ENCODE peak calls at places on chromosomes 4 and X, in four cellular contexts. E is HepG2, Q is H1, C is K562. G is an unnamed sample. For H3K36me3, the result is how much of the 10 kb centered on the place peaks cover.

GRCh38 chrX:121336831-121337421 is 289.5 kb downstream of the GLUD2 start:
- DNase-seq in E (no peak), Q (no peak), C (no peak), G (no peak)

GRCh38 chr4:92339671-92340070 is 35.9 kb downstream of the GRID2 start:
- DNase-seq in E (no peak), Q (no peak), C (no peak), G (no peak)

GRCh38 chr4:133866328-133866699 is 335.3 kb downstream of the PABPC4L start:
- DNase-seq in E (no peak), Q (no peak), C (no peak), G (no peak)

GRCh38 chr4:104416725-104417363 is 77.8 kb downstream of the CXXC4 start:
- DNase-seq in E (peak), Q (no peak), C (no peak), G (no peak)

GRCh38 chr4:120918788-120919187 is 3.7 kb downstream of the PRDM5 start:
- DNase-seq in E (no peak), Q (no peak), C (no peak), G (no peak)

GRCh38 chr4:39641451-39641850 is 2.8 kb upstream of the SMIM14 start:
- DNase-seq in E (no peak), Q (peak), C (no peak), G (no peak)

GRCh38 chr4:152896819-152897218 is 39.3 kb upstream of the FHDC1 start:
- DNase-seq in E (no peak), Q (no peak), C (no peak), G (no peak)

GRCh38 chr4:12881945-12882589 is 602.1 kb downstream of the RAB28 start:
- DNase-seq in E (no peak), Q (no peak), C (no peak), G (no peak)

GRCh38 chr4:16659120-16659519 is 239.3 kb downstream of the LDB2 start:
- DNase-seq in E (no peak), Q (no peak), C (no peak), G (no peak)

GRCh38 chr4:62517721-62518120 is 1317.6 kb downstream of the ADGRL3 start:
- DNase-seq in E (no peak), Q (no peak), C (no peak), G (no peak)

GRCh38 chr4:3440979-3441500 is 728 bp upstream of the HGFAC start:
- DNase-seq in E (no peak), Q (no peak), C (peak), G (no peak)

GRCh38 chr4:4490816-4491215 is 51.0 kb downstream of the STX18 start:
- DNase-seq in E (peak), Q (no peak), C (no peak), G (no peak)

GRCh38 chr4:168848977-168849687 is 160.9 kb downstream of the CBR4 start:
- DNase-seq in E (no peak), Q (no peak), C (no peak), G (peak)

GRCh38 chr4:144403903-144404302 is 242.1 kb upstream of the HHIP start:
- DNase-seq in E (no peak), Q (no peak), C (no peak), G (no peak)

GRCh38 chrX:110557864-110558263 is 199.2 kb downstream of the RTL9 start:
- DNase-seq in E (no peak), Q (no peak), C (no peak), G (no peak)

GRCh38 chr4:96677499-96677898 is 837.6 kb downstream of the PDHA2 start:
- DNase-seq in E (no peak), Q (no peak), C (no peak), G (peak)

GRCh38 chrX:70026112-70026850 is 23.5 kb downstream of the AWAT2 start:
- DNase-seq in E (no peak), Q (no peak), C (no peak), G (peak)

GRCh38 chr4:15162465-15163283 is 160.4 kb downstream of the CPEB2 start:
- DNase-seq in E (peak), Q (no peak), C (peak), G (peak)

GRCh38 chr4:66433706-66434105 is 763.4 kb upstream of the EPHA5 start:
- DNase-seq in E (no peak), Q (no peak), C (no peak), G (no peak)

GRCh38 chrX:107768051-107768450 is 7.5 kb downstream of the TSC22D3 start:
- DNase-seq in E (no peak), Q (no peak), C (no peak), G (no peak)

GRCh38 chrX:78024349-78025108 is 55.1 kb upstream of the PGAM4 start:
- DNase-seq in E (peak), Q (peak), C (peak), G (peak)

GRCh38 chrX:78029663-78030062 is 60.2 kb upstream of the PGAM4 start:
- DNase-seq in E (peak), Q (no peak), C (peak), G (peak)

GRCh38 chrX:78027798-78028197 is 58.4 kb upstream of the PGAM4 start:
- DNase-seq in E (no peak), Q (no peak), C (no peak), G (no peak)
- TF ChIP-seq POLR2AphosphoS5 in E (no peak), Q (no peak), C (no peak), G (no peak)

GRCh38 chr4:118825799-118826198 is 10.1 kb downstream of the SEC24D start:
- DNase-seq in E (no peak), Q (no peak), C (no peak), G (no peak)

GRCh38 chr4:118823471-118823870 is 12.5 kb downstream of the SEC24D start:
- DNase-seq in E (no peak), Q (no peak), C (no peak), G (no peak)

GRCh38 chr4:118824141-118824540 is 11.8 kb downstream of the SEC24D start:
- DNase-seq in E (no peak), Q (no peak), C (no peak), G (no peak)

GRCh38 chr4:118817178-118817930 is 18.6 kb downstream of the SEC24D start:
- DNase-seq in E (no peak), Q (no peak), C (no peak), G (no peak)

GRCh38 chr4:118821590-118822293 is 14.2 kb downstream of the SEC24D start:
- DNase-seq in E (peak), Q (no peak), C (no peak), G (no peak)
- H3K36me3 ChIP-seq in E (under half), Q (under half), C (under half), G (under half)

GRCh38 chrX:45400380-45400779 is 199.7 kb upstream of the DIPK2B start:
- DNase-seq in E (no peak), Q (no peak), C (no peak), G (no peak)
- TF ChIP-seq JUN in E (no peak), Q (no peak), C (no peak), G (no peak)

GRCh38 chr4:30837131-30837539 is 117.0 kb downstream of the PCDH7 start:
- DNase-seq in E (no peak), Q (no peak), C (no peak), G (no peak)
- TF ChIP-seq POLR2AphosphoS5 in E (no peak), Q (no peak), C (no peak), G (no peak)

GRCh38 chr4:957581-958313 is 15.6 kb downstream of the DGKQ start:
- DNase-seq in E (no peak), Q (no peak), C (no peak), G (no peak)
- H3K36me3 ChIP-seq in E (under half), Q (under half), C (under half), G (under half)

GRCh38 chr4:84894621-84895020 is 71.9 kb downstream of the WDFY3 start:
- DNase-seq in E (no peak), Q (no peak), C (no peak), G (no peak)
- TF ChIP-seq JUN in E (no peak), Q (no peak), C (no peak), G (no peak)

GRCh38 chr4:112206431-112206830 is 25.2 kb upstream of the AP1AR start:
- DNase-seq in E (no peak), Q (no peak), C (no peak), G (no peak)
- TF ChIP-seq POLR2AphosphoS5 in E (no peak), Q (no peak), C (no peak), G (no peak)

G was measured in endothelial cell of umbilical vein.